ENCODE peak calls at places on chromosomes 16 and 17, in four cellular contexts. O is A549, Z is fibroblast of villous mesenchyme, G is kidney. B is an unnamed sample.

GRCh38 chr17:16652847-16653366 is 743 bp downstream of the ZNF624 start:
- DNase-seq in O (no peak), Z (peak; percentile 7), G (no peak), B (no peak)

GRCh38 chr17:64186171-64187092 is 56.5 kb upstream of the ERN1 start:
- DNase-seq in O (no peak), Z (peak; percentile 56), G (no peak), B (no peak)

GRCh38 chr17:83202002-83203000 is 122.9 kb downstream of the METRNL start:
- DNase-seq in O (no peak), Z (no peak), G (peak; percentile 65), B (no peak)

GRCh38 chr17:57902800-57903759 is 52.1 kb downstream of the CUEDC1 start:
- DNase-seq in O (peak; percentile 99), Z (peak; percentile 72), G (peak; percentile 98), B (peak; percentile 62)

GRCh38 chr17:78258323-78259229 is 27.1 kb downstream of the TMEM235 start:
- DNase-seq in O (no peak), Z (peak; percentile 91), G (peak; percentile 91), B (no peak)

GRCh38 chr16:81397879-81398516 is 46.6 kb upstream of the CMIP start:
- DNase-seq in O (no peak), Z (no peak), G (no peak), B (no peak)

GRCh38 chr16:47488051-47488450 is 26.9 kb downstream of the PHKB start:
- DNase-seq in O (no peak), Z (no peak), G (no peak), B (no peak)

GRCh38 chr17:17818088-17818526 is 18.7 kb downstream of the SREBF1 start:
- DNase-seq in O (no peak), Z (no peak), G (no peak), B (no peak)

GRCh38 chr17:70074236-70074830 is 692 bp upstream of the KCNJ16 start:
- DNase-seq in O (no peak), Z (no peak), G (no peak), B (no peak)

GRCh38 chr17:39195568-39196160 is 1.8 kb downstream of the CACNB1 start:
- DNase-seq in O (no peak), Z (no peak), G (no peak), B (no peak)

GRCh38 chr17:7562208-7562605 is 488 bp downstream of the SENP3 start:
- DNase-seq in O (no peak), Z (no peak), G (no peak), B (no peak)

GRCh38 chr17:16371742-16372141 is 9.1 kb upstream of the UBB start:
- DNase-seq in O (no peak), Z (peak; percentile 77), G (no peak), B (no peak)

GRCh38 chr16:12257926-12258561 is 281.5 kb downstream of the SNX29 start:
- DNase-seq in O (no peak), Z (no peak), G (no peak), B (no peak)

GRCh38 chr16:56985962-56986360 is 3.4 kb upstream of the NLRC5 start:
- DNase-seq in O (no peak), Z (no peak), G (no peak), B (no peak)

GRCh38 chr16:12147681-12148479 is 171.3 kb downstream of the SNX29 start:
- DNase-seq in O (no peak), Z (no peak), G (no peak), B (no peak)

GRCh38 chr17:18185832-18186231 is 2.2 kb downstream of the ALKBH5 start:
- DNase-seq in O (no peak), Z (peak; percentile 31), G (no peak), B (no peak)

GRCh38 chr17:64022631-64023063 is 2.2 kb upstream of the ICAM2 start:
- DNase-seq in O (no peak), Z (no peak), G (no peak), B (no peak)

GRCh38 chr16:364091-364490 is 6.2 kb downstream of the MRPL28 start:
- DNase-seq in O (no peak), Z (no peak), G (no peak), B (no peak)

GRCh38 chr17:63406689-63407330 is 39.3 kb downstream of the CYB561 start:
- DNase-seq in O (peak; percentile 87), Z (peak; percentile 91), G (no peak), B (peak; percentile 71)

GRCh38 chr16:12496181-12496580 is 307.5 kb downstream of the CPPED1 start:
- DNase-seq in O (no peak), Z (no peak), G (no peak), B (no peak)

GRCh38 chr16:8686879-8687278 is 12.5 kb downstream of the ABAT start:
- DNase-seq in O (no peak), Z (no peak), G (no peak), B (no peak)

GRCh38 chr17:45429338-45430005 is 3.2 kb downstream of the ARHGAP27 start:
- DNase-seq in O (no peak), Z (no peak), G (peak; percentile 80), B (no peak)

GRCh38 chr17:80529104-80529903 is 15.3 kb upstream of the RPTOR start:
- DNase-seq in O (no peak), Z (no peak), G (no peak), B (no peak)

GRCh38 chr16:2900526-2901075 is 11.1 kb upstream of the FLYWCH1 start:
- DNase-seq in O (no peak), Z (no peak), G (peak; percentile 52), B (no peak)

GRCh38 chr17:14198013-14198412 is 38.6 kb downstream of the CDRT15 start:
- DNase-seq in O (no peak), Z (peak; percentile 6), G (no peak), B (no peak)

GRCh38 chr17:38417210-38417951 is 10.9 kb upstream of the ARHGAP23 start:
- DNase-seq in O (no peak), Z (no peak), G (no peak), B (no peak)

GRCh38 chr17:79192503-79193500 is 118.2 kb downstream of the ENGASE start:
- DNase-seq in O (peak; percentile 42), Z (peak; percentile 30), G (no peak), B (no peak)

GRCh38 chr16:13939821-13940220 is 19.9 kb downstream of the ERCC4 start:
- DNase-seq in O (no peak), Z (no peak), G (no peak), B (no peak)

GRCh38 chr16:11980167-11980844 is 3.8 kb downstream of the SNX29 start:
- DNase-seq in O (no peak), Z (no peak), G (no peak), B (no peak)

B was measured in retinal pigment epithelial cell.